ENCODE peak calls at places on chromosomes 3 and 15, in seven cellular contexts. U is ascending aorta; G is stimulated activated CD8-positive, alpha-beta memory T cell treated with anti-CD3 and anti-CD28 coated beads, Interleukin-4, amount 100 ng/mL, for 4 hours; J is omental fat pad; Y is substantia nigra; P is NCI-H2029 treated with DMSO at 0.1 percent for 48 hours; C is smooth muscle cell of the brain vasculature. R is an unnamed sample.

GRCh38 chr3:178602864-178603263 is 66.6 kb downstream of the KCNMB2 start:
- DNase-seq in J (no peak), Y (no peak), P (peak), C (no peak), U (no peak), G (no peak), R (no peak)

GRCh38 chr3:125645613-125646012 is 50.3 kb upstream of the OSBPL11 start:
- DNase-seq in U (no peak), Y (no peak), G (no peak), C (no peak), J (no peak), P (no peak), R (no peak)

GRCh38 chr3:115706311-115706829 is 83.1 kb downstream of the GAP43 start:
- DNase-seq in G (no peak), P (no peak), U (no peak), C (no peak), Y (no peak), J (no peak), R (no peak)

GRCh38 chr15:87263844-87264243 is 992.7 kb downstream of the NTRK3 start:
- DNase-seq in P (no peak), G (no peak), J (no peak), U (no peak), C (no peak), Y (no peak), R (no peak)

GRCh38 chr3:127690106-127690505 is 17.4 kb downstream of the ABTB1 start:
- DNase-seq in J (no peak), U (no peak), P (no peak), C (no peak), Y (no peak), G (no peak), R (no peak)

GRCh38 chr3:32021748-32022147 is 40.2 kb downstream of the ZNF860 start:
- DNase-seq in Y (no peak), U (no peak), C (no peak), G (no peak), P (no peak), J (no peak), R (no peak)

GRCh38 chr3:100002599-100003350 is 111.5 kb downstream of the FILIP1L start:
- DNase-seq in U (no peak), G (no peak), Y (no peak), C (no peak), P (no peak), J (no peak), R (peak)

GRCh38 chr3:58331593-58332152 is 1.0 kb upstream of the PXK start:
- DNase-seq in G (no peak), P (no peak), Y (no peak), C (no peak), J (no peak), U (no peak), R (no peak)

GRCh38 chr3:11517601-11518000 is 126.1 kb downstream of the VGLL4 start:
- DNase-seq in C (no peak), Y (no peak), J (no peak), P (no peak), G (no peak), U (peak), R (no peak)

GRCh38 chr3:71076361-71076997 is 507.0 kb downstream of the FOXP1 start:
- DNase-seq in Y (no peak), J (no peak), U (no peak), G (no peak), C (no peak), P (no peak), R (no peak)

GRCh38 chr15:70196314-70197291 is 98.9 kb upstream of the TLE3 start:
- DNase-seq in G (no peak), P (peak), C (peak), Y (no peak), U (no peak), J (peak), R (no peak)

GRCh38 chr3:123028233-123028828 is 768 bp upstream of the SEMA5B start:
- DNase-seq in Y (peak), U (peak), G (no peak), P (peak), J (no peak), C (peak), R (peak)

GRCh38 chr15:65732698-65733097 is 59.4 kb downstream of the DENND4A start:
- DNase-seq in Y (no peak), J (no peak), C (no peak), P (no peak), G (no peak), U (no peak), R (no peak)

GRCh38 chr15:38041576-38041975 is 107.1 kb downstream of the TMCO5A start:
- DNase-seq in C (no peak), J (no peak), Y (no peak), U (no peak), P (no peak), G (no peak), R (no peak)

GRCh38 chr15:50181206-50181982 is 602 bp upstream of the SLC27A2 start:
- DNase-seq in P (no peak), Y (peak), G (no peak), J (no peak), U (no peak), C (no peak), R (no peak)

GRCh38 chr3:136949146-136949545 is 8.6 kb upstream of the IL20RB start:
- DNase-seq in G (no peak), U (no peak), P (no peak), C (no peak), J (no peak), Y (no peak), R (no peak)

GRCh38 chr15:58987036-58987435 is 427 bp upstream of the RNF111 start:
- DNase-seq in J (no peak), P (no peak), U (no peak), Y (no peak), G (no peak), C (no peak), R (no peak)

GRCh38 chr15:32733276-32733675 is 15.5 kb downstream of the GREM1 start:
- DNase-seq in Y (no peak), C (no peak), P (no peak), J (no peak), U (no peak), G (no peak), R (no peak)